ENCODE peak calls at places on chromosomes 11 and 22, in seven cellular contexts. G, E, Q, I, Z, K and H are unnamed samples.

GRCh38 chr11:83284501-83285051 is 1.6 kb downstream of the CCDC90B start:
- DNase-seq in G (peak; percentile 36), E (no peak), Q (no peak), I (no peak), Z (no peak), K (no peak), H (no peak)

GRCh38 chr22:30297276-30298004 is 8.1 kb upstream of the CASTOR1 start:
- DNase-seq in G (no peak), E (no peak), Q (no peak), I (no peak), Z (no peak), K (no peak), H (no peak)

GRCh38 chr22:31605851-31606585 is 56.0 kb downstream of the PISD start:
- DNase-seq in G (no peak), E (no peak), Q (peak; percentile 75), I (no peak), Z (no peak), K (no peak), H (no peak)

GRCh38 chr11:132942611-132943324 is 589.5 kb downstream of the OPCML start:
- DNase-seq in G (no peak), E (no peak), Q (no peak), I (no peak), Z (no peak), K (no peak), H (peak; percentile 34)

GRCh38 chr11:111663820-111664219 is 61.6 kb downstream of the SIK2 start:
- DNase-seq in G (peak; percentile 56), E (no peak), Q (peak; percentile 65), I (no peak), Z (no peak), K (no peak), H (peak; percentile 57)

GRCh38 chr11:108467091-108467823 is at the start of gene C11orf65:
- DNase-seq in G (peak; percentile 99), E (peak; percentile 97), Q (peak; percentile 98), I (peak; percentile 95), Z (peak; percentile 94), K (peak; percentile 97), H (peak; percentile 99)

GRCh38 chr11:114953039-114953438 is 274.7 kb downstream of the NXPE2 start:
- DNase-seq in G (no peak), E (no peak), Q (no peak), I (no peak), Z (no peak), K (no peak), H (no peak)

GRCh38 chr11:2553886-2554285 is 109.1 kb downstream of the KCNQ1 start:
- DNase-seq in G (no peak), E (peak; percentile 39), Q (no peak), I (no peak), Z (peak; percentile 3), K (no peak), H (no peak)

GRCh38 chr11:18277560-18278271 is 11.7 kb downstream of the SAA1 start:
- DNase-seq in G (no peak), E (no peak), Q (no peak), I (no peak), Z (no peak), K (no peak), H (peak; percentile 31)

GRCh38 chr22:35334010-35334409 is 34.3 kb downstream of the TOM1 start:
- DNase-seq in G (no peak), E (no peak), Q (no peak), I (no peak), Z (no peak), K (no peak), H (no peak)

GRCh38 chr11:115321602-115322289 is 182.5 kb downstream of the CADM1 start:
- DNase-seq in G (no peak), E (no peak), Q (no peak), I (no peak), Z (no peak), K (no peak), H (no peak)

GRCh38 chr11:57735655-57736298 is 5.5 kb upstream of the SELENOH start:
- DNase-seq in G (no peak), E (no peak), Q (no peak), I (peak; percentile 64), Z (no peak), K (no peak), H (no peak)

GRCh38 chr11:128928400-128928799 is 14.3 kb downstream of the TP53AIP1 start:
- DNase-seq in G (no peak), E (no peak), Q (no peak), I (peak; percentile 92), Z (no peak), K (no peak), H (no peak)
- H3K4me1 ChIP-seq in G (no peaks in the 10 kb centered on the region), E (no peaks in the 10 kb centered on the region), Q (peaks cover 6% of the 10 kb centered on the region), I (peaks cover 19% of the 10 kb centered on the region), Z (no peaks in the 10 kb centered on the region), K (no peaks in the 10 kb centered on the region), H (no peaks in the 10 kb centered on the region)

GRCh38 chr22:43293259-43293658 is 49.9 kb downstream of the SCUBE1 start:
- DNase-seq in G (no peak), E (no peak), Q (no peak), I (no peak), Z (no peak), K (no peak), H (no peak)
- H3K4me1 ChIP-seq in G (no peaks in the 10 kb centered on the region), E (peaks cover 8% of the 10 kb centered on the region), Q (no peaks in the 10 kb centered on the region), I (peaks cover 7% of the 10 kb centered on the region), Z (peaks cover 97% of the 10 kb centered on the region), K (peaks cover 5% of the 10 kb centered on the region), H (peaks cover 49% of the 10 kb centered on the region)

GRCh38 chr22:46455453-46455852 is 82.0 kb downstream of the CELSR1 start:
- DNase-seq in G (no peak), E (no peak), Q (no peak), I (no peak), Z (no peak), K (no peak), H (no peak)
- H3K4me1 ChIP-seq in G (no peaks in the 10 kb centered on the region), E (peaks cover 5% of the 10 kb centered on the region), Q (peaks cover 7% of the 10 kb centered on the region), I (no peaks in the 10 kb centered on the region), Z (peaks cover 11% of the 10 kb centered on the region), K (no peaks in the 10 kb centered on the region), H (no peaks in the 10 kb centered on the region)

DNA sequence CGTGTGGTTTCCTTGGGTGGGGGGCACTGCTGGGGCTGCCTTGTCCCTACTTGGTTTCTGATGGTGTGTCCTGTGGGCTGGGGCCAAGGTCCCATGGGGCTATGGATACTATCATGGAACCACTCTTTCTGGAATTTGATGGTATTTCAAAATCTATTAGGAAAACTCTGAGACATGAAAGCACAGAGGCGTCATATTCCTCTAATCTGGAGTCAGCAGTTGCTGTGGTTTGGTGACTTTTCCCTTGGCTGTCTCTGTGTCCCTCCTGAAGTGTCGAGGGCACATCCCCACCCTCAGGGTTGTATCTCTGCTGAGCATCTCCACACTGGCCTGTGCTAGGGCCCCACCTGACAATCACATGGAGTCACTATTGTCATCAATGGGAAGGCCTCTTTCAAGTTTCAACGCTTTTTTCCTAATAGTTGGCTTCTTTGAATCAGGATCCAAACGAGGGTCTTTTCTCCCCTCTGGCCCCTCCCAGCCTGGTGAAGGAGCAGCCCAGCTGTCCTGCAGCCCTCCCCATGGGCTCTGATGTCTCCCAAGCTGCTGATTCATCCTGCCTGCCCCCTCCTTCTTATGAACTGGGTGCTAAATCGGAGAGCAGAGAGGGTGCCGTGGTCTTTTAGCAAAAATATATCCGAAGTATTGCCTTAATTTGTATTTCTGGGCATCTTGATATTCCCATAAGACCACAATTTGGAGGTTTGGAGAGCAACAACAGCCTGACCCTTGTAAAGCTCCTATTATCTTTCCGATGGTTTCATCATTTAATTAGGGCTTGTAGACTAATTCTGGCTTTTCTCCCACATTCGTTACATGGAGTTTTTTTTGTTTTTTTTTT is 38.5 kb downstream of the MED15 start:
- DNase-seq in G (no peak), E (peak; percentile 31), Q (no peak), I (no peak), Z (no peak), K (no peak), H (no peak)
- H3K4me1 ChIP-seq in G (peaks cover 27% of the 10 kb centered on the region), E (peaks cover 7% of the 10 kb centered on the region), Q (no peaks in the 10 kb centered on the region), I (no peaks in the 10 kb centered on the region), Z (peaks cover 54% of the 10 kb centered on the region), K (peaks cover 60% of the 10 kb centered on the region), H (peaks cover 19% of the 10 kb centered on the region)

DNA sequence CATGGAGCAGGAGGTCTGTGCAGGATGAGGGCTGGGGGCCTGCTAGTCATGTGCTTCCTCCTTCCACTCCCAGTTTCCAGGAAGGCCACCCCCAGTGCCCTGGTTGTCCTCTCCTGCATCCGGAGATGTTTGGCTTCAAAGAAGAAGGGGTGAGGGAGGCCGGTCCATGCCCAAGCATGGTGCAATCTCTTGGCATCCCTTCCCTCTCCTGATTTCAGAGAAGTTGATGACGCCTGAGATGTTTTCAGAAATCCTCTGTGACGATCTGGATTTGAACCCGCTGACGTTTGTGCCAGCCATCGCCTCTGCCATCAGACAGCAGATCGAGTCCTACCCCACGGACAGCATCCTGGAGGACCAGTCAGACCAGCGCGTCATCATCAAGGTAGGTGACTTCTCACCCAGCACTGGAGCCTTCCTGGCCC is 22.2 kb downstream of the DERL3 start:
- DNase-seq in G (no peak), E (peak; percentile 30), Q (no peak), I (no peak), Z (no peak), K (no peak), H (no peak)
- H3K4me1 ChIP-seq in G (no peaks in the 10 kb centered on the region), E (no peaks in the 10 kb centered on the region), Q (no peaks in the 10 kb centered on the region), I (no peaks in the 10 kb centered on the region), Z (no peaks in the 10 kb centered on the region), K (no peaks in the 10 kb centered on the region), H (no peaks in the 10 kb centered on the region)

DNA sequence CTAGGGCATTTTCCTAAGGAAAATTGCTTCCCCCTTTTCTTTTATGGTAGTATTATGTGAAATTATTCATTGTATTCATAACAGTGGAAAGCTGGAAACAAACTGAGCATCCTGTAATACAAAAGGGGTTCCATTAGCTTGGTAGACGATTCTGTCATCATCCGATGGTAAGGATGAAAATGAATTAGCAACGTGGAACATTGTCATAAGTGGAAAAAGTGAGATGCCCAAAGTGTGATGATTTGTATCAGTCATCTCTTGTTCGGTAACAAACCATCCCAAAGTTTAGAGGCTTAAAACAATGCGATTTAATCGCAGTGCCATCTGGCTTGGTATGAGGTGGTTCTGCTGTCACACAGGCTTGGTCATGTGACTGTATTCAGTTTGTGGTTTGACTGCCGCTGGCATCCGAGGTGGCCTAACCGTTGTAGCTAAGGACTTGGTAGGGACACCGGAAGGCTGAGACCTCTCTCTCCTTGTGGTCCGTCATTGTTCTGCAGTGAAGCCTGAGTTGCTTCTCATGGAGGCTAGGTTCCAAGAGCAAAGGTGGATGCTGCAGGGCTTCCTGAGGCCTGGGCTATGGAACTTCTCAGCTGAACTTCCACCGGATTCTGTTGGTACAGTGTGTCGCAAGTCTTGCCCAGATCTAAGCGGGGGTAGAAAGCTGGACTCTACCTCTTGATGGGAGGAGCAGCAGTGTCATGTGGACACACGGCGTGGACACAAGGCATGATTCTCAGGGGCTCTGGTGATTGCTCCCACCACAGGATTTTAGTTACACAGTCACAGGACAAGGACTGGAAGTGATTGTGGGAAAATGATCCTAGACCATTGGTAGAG is 36.2 kb downstream of the BCR start:
- DNase-seq in G (no peak), E (peak; percentile 76), Q (no peak), I (no peak), Z (no peak), K (peak; percentile 51), H (no peak)
- H3K4me1 ChIP-seq in G (peaks cover 92% of the 10 kb centered on the region), E (peaks cover 38% of the 10 kb centered on the region), Q (peaks cover 77% of the 10 kb centered on the region), I (peaks cover 39% of the 10 kb centered on the region), Z (peaks cover 96% of the 10 kb centered on the region), K (peaks cover 93% of the 10 kb centered on the region), H (peaks cover 52% of the 10 kb centered on the region)

DNA sequence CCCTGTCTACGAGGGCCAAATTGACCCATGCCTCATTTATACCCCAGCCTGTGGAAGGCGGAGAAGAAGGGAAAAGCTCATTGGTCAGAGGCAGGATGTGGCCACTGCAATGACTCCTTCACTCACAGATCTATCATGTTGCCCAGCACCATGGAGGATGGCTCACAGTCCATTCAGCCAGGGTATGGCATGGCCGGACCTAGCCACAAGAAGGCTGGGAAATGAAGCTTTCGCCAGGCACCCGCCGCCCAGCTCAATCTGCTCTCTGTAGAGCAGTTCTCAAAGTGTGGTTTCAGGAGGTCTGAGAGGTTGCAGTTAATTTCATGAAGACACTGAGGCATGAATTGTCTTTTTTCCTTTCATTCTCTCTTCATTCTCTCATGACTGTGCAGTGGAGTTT is 40.6 kb upstream of the LINC01488 start:
- DNase-seq in G (no peak), E (peak; percentile 27), Q (no peak), I (no peak), Z (no peak), K (no peak), H (no peak)
- H3K4me1 ChIP-seq in G (peaks cover 23% of the 10 kb centered on the region), E (no peaks in the 10 kb centered on the region), Q (peaks cover 41% of the 10 kb centered on the region), I (peaks cover 8% of the 10 kb centered on the region), Z (peaks cover 46% of the 10 kb centered on the region), K (peaks cover 17% of the 10 kb centered on the region), H (peaks cover 21% of the 10 kb centered on the region)